ENCODE peak calls at places on chromosome 19, in six cellular contexts. B, P, A, T, O and C are unnamed samples. For H3K4me1, the result is how much of the 10 kb centered on the place peaks cover.

GRCh38 chr19:4749870-4750269 is 26.2 kb upstream of the DPP9 start:
- DNase-seq in B (no peak), P (no peak), A (no peak), T (no peak), O (no peak), C (no peak)

GRCh38 chr19:4993683-4994082 is 24.8 kb downstream of the KDM4B start:
- DNase-seq in B (no peak), P (no peak), A (no peak), T (no peak), O (no peak), C (no peak)

GRCh38 chr19:16571689-16572331 is 405 bp downstream of the SLC35E1 start:
- DNase-seq in B (no peak), P (peak), A (no peak), T (no peak), O (no peak), C (no peak)

GRCh38 chr19:44401108-44401786 is at the start of gene ZNF285:
- DNase-seq in B (peak), P (peak), A (peak), T (peak), O (peak), C (peak)

GRCh38 chr19:40604647-40605200 is 3.6 kb downstream of the LTBP4 start:
- DNase-seq in B (peak), P (peak), A (no peak), T (no peak), O (peak), C (peak)

GRCh38 chr19:41695745-41696144 is 7.7 kb upstream of the CEACAM7 start:
- DNase-seq in B (peak), P (no peak), A (no peak), T (peak), O (peak), C (peak)

GRCh38 chr19:13505761-13506549 is at the start of gene CACNA1A:
- DNase-seq in B (no peak), P (no peak), A (no peak), T (no peak), O (peak), C (no peak)

GRCh38 chr19:34171539-34171876 is 796 bp upstream of the LSM14A start:
- DNase-seq in B (no peak), P (no peak), A (no peak), T (no peak), O (no peak), C (no peak)

GRCh38 chr19:43724896-43725295 is 9.0 kb downstream of the IRGC start:
- DNase-seq in B (no peak), P (no peak), A (no peak), T (no peak), O (no peak), C (no peak)

DNA sequence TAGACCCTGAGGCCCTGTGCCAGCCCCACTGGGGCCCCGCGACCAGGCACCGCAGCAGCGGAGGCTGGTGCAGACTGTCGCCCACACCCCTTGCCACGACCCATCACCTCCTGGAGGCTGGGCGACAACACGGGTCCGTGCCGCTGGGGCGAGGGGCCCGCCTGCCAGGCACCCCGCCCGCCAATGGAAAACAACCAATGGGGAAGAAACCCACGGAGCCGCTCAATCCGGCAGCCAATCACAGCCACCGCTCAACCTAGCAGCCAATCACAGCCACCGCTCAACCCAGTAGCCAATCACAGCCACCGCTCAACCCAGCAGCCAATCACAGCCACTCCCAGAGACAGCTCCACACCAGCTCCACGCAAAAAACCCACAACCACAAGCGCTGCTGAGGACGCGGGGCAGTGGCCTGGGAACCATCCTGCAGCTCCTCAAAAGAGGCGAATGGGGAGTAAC is 29.7 kb downstream of the GPX4 start:
- DNase-seq in B (peak), P (no peak), A (no peak), T (no peak), O (peak), C (peak)
- H3K4me1 ChIP-seq in B (under half), P (under half), A (under half), T (under half), O (under half), C (under half)

GRCh38 chr19:7920520-7921301 is 573 bp downstream of the SNAPC2 start:
- DNase-seq in B (peak), P (peak), A (peak), T (peak), O (peak), C (peak)
- H3K4me1 ChIP-seq in B (under half), P (half or more), A (under half), T (under half), O (under half), C (under half)

GRCh38 chr19:6229216-6229913 is 50.4 kb downstream of the MLLT1 start:
- DNase-seq in B (no peak), P (no peak), A (no peak), T (peak), O (no peak), C (no peak)
- H3K4me1 ChIP-seq in B (under half), P (under half), A (under half), T (under half), O (under half), C (under half)

GRCh38 chr19:10227215-10227971 is 3.7 kb downstream of the S1PR2 start:
- DNase-seq in B (no peak), P (peak), A (no peak), T (no peak), O (peak), C (no peak)
- H3K4me1 ChIP-seq in B (under half), P (half or more), A (under half), T (under half), O (under half), C (under half)

GRCh38 chr19:8973501-8974091 is 36.6 kb downstream of the MUC16 start:
- DNase-seq in B (no peak), P (no peak), A (no peak), T (no peak), O (no peak), C (no peak)
- H3K4me1 ChIP-seq in B (under half), P (under half), A (under half), T (under half), O (under half), C (under half)

DNA sequence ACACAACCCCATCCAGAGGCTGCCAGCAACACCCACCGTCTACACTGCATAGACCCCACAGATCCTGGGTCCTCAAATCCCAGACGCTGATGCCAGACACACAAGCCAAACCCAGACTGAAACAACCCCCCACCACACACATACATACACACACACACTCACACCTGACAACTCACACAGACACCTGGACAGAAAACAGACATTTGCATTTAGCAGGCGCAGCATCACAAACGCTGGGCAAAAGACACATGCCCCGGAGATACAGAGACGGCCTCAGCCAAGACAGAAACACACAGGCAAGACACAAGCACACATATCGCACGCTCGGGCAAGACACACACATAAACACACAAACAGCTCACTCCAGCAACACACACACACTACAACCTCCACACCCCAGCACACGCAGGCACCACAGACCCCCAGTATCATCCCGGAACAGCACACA is 1.3 kb downstream of the BBC3 start:
- DNase-seq in B (peak), P (no peak), A (no peak), T (no peak), O (no peak), C (no peak)
- H3K4me1 ChIP-seq in B (under half), P (half or more), A (under half), T (under half), O (under half), C (under half)

DNA sequence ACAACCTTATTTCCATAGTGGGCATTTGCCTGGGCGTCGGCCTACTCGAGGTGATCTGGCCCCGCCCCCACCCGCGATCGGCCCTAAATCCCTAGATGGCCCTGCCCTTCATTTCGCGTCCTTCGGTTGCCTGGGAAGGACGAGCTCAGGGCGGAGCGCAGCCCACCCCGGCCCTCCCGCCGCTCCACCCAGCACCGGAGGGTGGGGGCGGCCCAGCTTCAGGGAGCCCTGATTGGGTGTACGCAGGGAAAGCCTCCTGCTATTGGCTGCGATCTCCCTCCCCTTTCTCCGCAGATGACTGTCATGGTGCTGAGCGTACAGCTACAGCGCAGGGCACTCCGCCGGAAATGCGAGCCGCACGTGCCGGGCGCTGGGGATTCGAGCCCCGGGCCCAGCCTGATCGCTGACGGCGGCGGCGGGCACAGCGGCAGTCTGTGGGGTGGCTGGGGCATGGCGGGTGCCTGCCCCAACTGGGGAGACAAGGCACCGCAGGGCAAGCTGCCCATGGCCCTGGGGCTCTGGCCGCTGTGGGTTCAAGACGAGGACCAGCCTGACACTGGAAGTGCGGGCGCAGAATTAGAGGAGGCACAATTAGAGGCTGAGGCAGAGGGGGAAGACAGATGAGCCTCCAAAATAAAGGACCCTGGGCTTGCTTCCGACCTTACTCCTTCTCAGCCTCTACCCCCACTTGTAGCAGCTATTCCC is 4.3 kb downstream of the CD37 start:
- DNase-seq in B (peak), P (peak), A (peak), T (peak), O (peak), C (peak)
- H3K4me1 ChIP-seq in B (under half), P (under half), A (under half), T (under half), O (under half), C (under half)

GRCh38 chr19:6101291-6101690 is 9.0 kb downstream of the RFX2 start:
- DNase-seq in B (no peak), P (no peak), A (no peak), T (no peak), O (no peak), C (no peak)
- H3K4me1 ChIP-seq in B (under half), P (half or more), A (under half), T (under half), O (under half), C (under half)

GRCh38 chr19:55251296-55252081 is 7.3 kb downstream of the PPP6R1 start:
- DNase-seq in B (peak), P (no peak), A (no peak), T (no peak), O (no peak), C (no peak)
- H3K4me1 ChIP-seq in B (under half), P (half or more), A (under half), T (under half), O (under half), C (under half)

GRCh38 chr19:1103691-1104451 is at the start of gene GPX4:
- DNase-seq in B (peak), P (peak), A (peak), T (peak), O (peak), C (peak)
- H3K4me1 ChIP-seq in B (under half), P (half or more), A (under half), T (under half), O (under half), C (under half)